ENCODE peak calls at places on chromosomes 16 and 17, in four cellular contexts. E, N, V and O are unnamed samples.

GRCh38 chr17:82238562-82239201 is 9.8 kb downstream of the SLC16A3 start:
- DNase-seq in E (no peak), N (no peak), V (peak), O (no peak)

GRCh38 chr17:82838386-82839063 is 1.3 kb downstream of the ZNF750 start:
- DNase-seq in N (peak), V (no peak), E (no peak), O (peak)

GRCh38 chr17:5516060-5516792 is 29.9 kb downstream of the MIS12 start:
- DNase-seq in E (no peak), V (no peak), N (peak), O (no peak)

GRCh38 chr17:48590603-48591161 is 641 bp upstream of the HOXB3 start:
- DNase-seq in N (no peak), V (no peak), E (no peak), O (no peak)

GRCh38 chr16:86410076-86410475 is 100.3 kb upstream of the FOXF1 start:
- DNase-seq in N (no peak), V (no peak), E (no peak), O (no peak)

GRCh38 chr16:66479661-66480264 is 52.7 kb downstream of the BEAN1 start:
- DNase-seq in V (no peak), N (no peak), E (no peak), O (no peak)

GRCh38 chr17:63082273-63082861 is 116.3 kb downstream of the TANC2 start:
- DNase-seq in E (no peak), N (peak), V (no peak), O (no peak)

GRCh38 chr16:67226804-67227566 is at the start of gene TMEM208:
- DNase-seq in E (peak), V (peak), N (peak), O (peak)

GRCh38 chr16:29877266-29877961 is 14.4 kb upstream of the CDIPT start:
- DNase-seq in V (peak), E (peak), N (no peak), O (peak)

GRCh38 chr17:45291170-45291805 is 25.5 kb downstream of the MAP3K14 start:
- DNase-seq in N (no peak), E (no peak), V (no peak), O (no peak)

GRCh38 chr17:79706931-79707382 is 23.8 kb upstream of the ENPP7 start:
- DNase-seq in E (no peak), N (no peak), V (no peak), O (no peak)

GRCh38 chr16:12837756-12838155 is 34.1 kb upstream of the CPPED1 start:
- DNase-seq in E (no peak), N (no peak), V (no peak), O (no peak)

GRCh38 chr16:30972872-30973271 is 12.1 kb upstream of the HSD3B7 start:
- DNase-seq in V (no peak), N (peak), E (no peak), O (peak)

GRCh38 chr17:4582101-4582501 is 2.2 kb upstream of the SMTNL2 start:
- DNase-seq in N (no peak), E (no peak), V (no peak), O (no peak)

GRCh38 chr16:60127196-60127595 is 1393.1 kb upstream of the GOT2 start:
- DNase-seq in V (no peak), N (no peak), E (no peak), O (no peak)

GRCh38 chr17:37373530-37374159 is 2.1 kb upstream of the C17orf78 start:
- DNase-seq in E (peak), N (peak), V (peak), O (peak)

GRCh38 chr16:64225696-64226095 is 896.2 kb downstream of the CDH11 start:
- DNase-seq in V (no peak), N (no peak), E (no peak), O (no peak)

GRCh38 chr16:1071009-1071408 is 1.5 kb upstream of the SSTR5 start:
- DNase-seq in N (no peak), V (no peak), E (no peak), O (no peak)

GRCh38 chr17:12040478-12040877 is 19.8 kb downstream of the MAP2K4 start:
- DNase-seq in E (no peak), N (no peak), V (no peak), O (no peak)

GRCh38 chr17:4329838-4330237 is 36.6 kb downstream of the UBE2G1 start:
- DNase-seq in E (no peak), N (no peak), V (no peak), O (peak)

GRCh38 chr17:62630365-62631085 is 3.1 kb downstream of the MRC2 start:
- DNase-seq in E (no peak), N (no peak), V (no peak), O (no peak)

GRCh38 chr17:54270499-54270898 is 447.8 kb downstream of the KIF2B start:
- DNase-seq in V (no peak), N (no peak), E (no peak), O (no peak)

GRCh38 chr17:4588391-4588790 is 4.1 kb downstream of the SMTNL2 start:
- DNase-seq in E (no peak), N (no peak), V (no peak), O (no peak)

GRCh38 chr17:40471856-40472732 is 28.8 kb downstream of the IGFBP4 start:
- DNase-seq in N (no peak), V (no peak), E (no peak), O (no peak)

GRCh38 chr17:57650548-57650947 is 94.6 kb downstream of the CCDC182 start:
- DNase-seq in E (no peak), N (no peak), V (no peak), O (no peak)

GRCh38 chr17:77914440-77915254 is 43.9 kb upstream of the TNRC6C start:
- DNase-seq in V (no peak), N (no peak), E (peak), O (no peak)

GRCh38 chr16:25066747-25067631 is 44.6 kb upstream of the LCMT1 start:
- DNase-seq in N (peak), V (peak), E (peak), O (peak)

GRCh38 chr16:9050102-9050830 is 41.2 kb upstream of the HAPSTR1 start:
- DNase-seq in N (peak), V (peak), E (peak), O (peak)

GRCh38 chr17:20307325-20307910 is 159.9 kb downstream of the LGALS9B start:
- DNase-seq in V (no peak), N (no peak), E (no peak), O (no peak)

GRCh38 chr16:56729736-56730662 is at the start of gene NUP93:
- DNase-seq in V (peak), E (peak), N (peak), O (peak)

GRCh38 chr16:56729351-56729735 is 586 bp upstream of the NUP93 start:
- DNase-seq in V (no peak), E (no peak), N (no peak), O (no peak)

GRCh38 chr16:56734429-56734828 is 4.5 kb downstream of the NUP93 start:
- DNase-seq in E (no peak), V (peak), N (no peak), O (no peak)

GRCh38 chr16:56732366-56732765 is 2.4 kb downstream of the NUP93 start:
- DNase-seq in E (no peak), V (no peak), N (no peak), O (no peak)

DNA sequence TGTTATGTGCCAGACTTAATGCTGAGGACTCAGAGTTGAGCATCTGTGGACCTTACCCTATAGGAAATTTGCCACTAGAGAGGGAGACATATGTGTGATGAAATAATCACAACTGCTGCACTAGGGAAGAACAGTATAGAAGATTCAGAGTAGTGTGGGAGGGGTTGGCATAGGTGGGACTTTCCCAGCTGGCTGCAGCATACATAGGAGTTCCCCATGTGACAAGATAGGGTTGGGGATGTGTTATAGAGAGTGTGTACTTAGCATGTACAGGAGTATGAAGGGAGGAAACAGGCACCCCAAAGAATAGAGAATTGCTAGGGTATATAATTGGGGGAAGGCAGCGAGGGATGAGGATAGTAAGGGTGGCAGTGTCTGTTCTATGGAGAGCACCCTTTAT is 2.9 kb downstream of the NUP93 start:
- DNase-seq in V (no peak), E (no peak), N (no peak), O (no peak)
- TF ChIP-seq ELF4 in V (no peak), E (no peak), N (no peak), O (no peak)

GRCh38 chr17:32240745-32241144 is 24.9 kb upstream of the RHBDL3 start:
- DNase-seq in E (no peak), N (no peak), V (no peak), O (no peak)
- TF ChIP-seq ELF4 in E (no peak), N (no peak), V (no peak), O (no peak)

DNA sequence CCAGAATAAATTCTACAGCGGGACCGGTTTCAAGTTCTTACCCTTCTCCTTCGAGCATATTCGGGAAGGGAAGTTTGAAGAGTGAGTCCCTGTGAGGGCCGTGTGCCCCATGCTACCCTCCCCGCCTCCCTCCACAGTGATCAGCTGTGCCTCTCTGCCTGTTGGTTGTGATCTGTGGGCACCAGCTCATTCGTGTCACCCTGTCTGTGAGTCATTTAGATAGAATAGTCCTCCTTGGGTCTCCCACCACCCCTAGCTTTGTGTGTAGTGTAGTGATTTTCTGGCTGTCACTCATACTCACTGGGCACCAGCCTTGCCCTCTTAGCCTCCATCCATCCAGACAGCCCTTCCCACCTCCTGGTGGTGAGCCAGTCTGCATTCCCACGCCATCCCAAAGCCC is 15.0 kb upstream of the NAGLU start:
- DNase-seq in E (no peak), V (no peak), N (no peak), O (no peak)
- TF ChIP-seq ELF4 in E (no peak), V (no peak), N (no peak), O (no peak)

GRCh38 chr17:73141411-73141810 is 23.4 kb upstream of the SSTR2 start:
- DNase-seq in N (no peak), E (no peak), V (no peak), O (no peak)
- TF ChIP-seq ELF4 in N (no peak), E (no peak), V (no peak), O (no peak)

GRCh38 chr17:33730131-33730530 is 437.0 kb upstream of the ASIC2 start:
- DNase-seq in V (no peak), N (no peak), E (no peak), O (no peak)

DNA sequence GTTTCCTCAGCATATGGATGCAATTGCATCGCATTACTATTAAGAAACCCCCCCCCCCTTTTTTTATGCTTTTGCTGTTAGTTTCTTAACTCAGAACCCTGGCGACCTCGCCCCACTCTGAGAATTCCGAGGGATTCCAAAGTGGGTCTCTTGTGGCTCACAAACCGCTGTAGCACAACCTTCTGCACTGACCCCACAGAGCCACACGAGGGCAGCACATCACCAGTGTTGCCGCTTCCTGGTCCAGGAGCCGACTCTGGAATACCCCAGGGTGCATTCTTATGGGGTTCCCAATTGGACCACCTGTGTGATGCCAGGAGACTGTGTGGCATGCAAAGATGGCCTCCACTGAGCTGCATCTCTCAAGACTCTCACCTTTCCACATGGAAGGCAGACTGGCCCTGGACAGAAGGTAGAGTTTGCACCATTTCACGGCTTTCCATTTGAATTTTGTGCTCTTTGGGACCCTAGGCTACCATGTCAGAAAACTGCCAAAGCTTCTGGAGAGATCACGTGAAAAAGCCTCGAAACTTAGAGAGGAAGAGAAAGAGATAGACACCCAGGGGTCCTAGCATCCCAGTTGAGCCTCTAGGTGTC is 432.7 kb upstream of the ASIC2 start:
- DNase-seq in E (peak), N (peak), V (peak), O (peak)
- TF ChIP-seq ELF4 in E (no peak), N (no peak), V (no peak), O (no peak)